ENCODE peak calls at places on chromosomes 3 and 15, in nine cellular contexts. Q is IMR-90; D is ovary; K is GM23338; X is left ventricle myocardium inferior; O is neuronal stem cell; B is adrenal gland; P is endodermal cell; I is naive thymus-derived CD4-positive, alpha-beta T cell. C is an unnamed sample.
A peak's percentile ranks its signal among the peaks of the same experiment; 100 is the strongest.

GRCh38 chr15:93803406-93803805 is 428.0 kb upstream of the MCTP2 start:
- DNase-seq in K (no peak), O (no peak), B (no peak), X (no peak), P (peak; percentile 49), I (no peak), Q (no peak), D (no peak), C (no peak)

GRCh38 chr3:104437891-104438290 is 928.8 kb upstream of the ALCAM start:
- DNase-seq in K (peak; percentile 38), P (peak; percentile 45), O (no peak), Q (peak; percentile 10), X (no peak), D (no peak), B (no peak), I (no peak), C (peak; percentile 68)

GRCh38 chr3:161148832-161149475 is 43.8 kb upstream of the B3GALNT1 start:
- DNase-seq in O (no peak), D (no peak), Q (no peak), X (no peak), I (no peak), P (no peak), K (no peak), B (no peak), C (no peak)

GRCh38 chr15:89673162-89673506 is 6.0 kb downstream of the PLIN1 start:
- DNase-seq in K (peak; percentile 91), X (no peak), D (no peak), B (no peak), O (peak; percentile 65), P (peak; percentile 94), I (no peak), Q (no peak), C (peak; percentile 38)

GRCh38 chr3:292038-292437 is 95.5 kb downstream of the CHL1 start:
- DNase-seq in P (no peak), O (no peak), Q (no peak), D (no peak), B (no peak), K (no peak), I (no peak), X (no peak), C (no peak)

GRCh38 chr15:71798641-71799040 is 11.7 kb upstream of the NR2E3 start:
- DNase-seq in B (no peak), O (no peak), I (no peak), Q (no peak), X (no peak), K (no peak), D (no peak), P (no peak), C (no peak)

GRCh38 chr15:59022188-59022587 is 34.7 kb downstream of the RNF111 start:
- DNase-seq in K (no peak), B (no peak), Q (no peak), P (no peak), O (no peak), I (no peak), D (no peak), X (no peak), C (no peak)

GRCh38 chr3:151480492-151480891 is 19.6 kb upstream of the IGSF10 start:
- DNase-seq in I (no peak), K (no peak), X (no peak), P (no peak), B (no peak), D (no peak), Q (no peak), O (no peak), C (no peak)

GRCh38 chr3:66418432-66419052 is 82.3 kb downstream of the LRIG1 start:
- DNase-seq in K (no peak), B (no peak), Q (no peak), I (no peak), D (no peak), X (peak; percentile 51), P (no peak), O (no peak), C (no peak)

DNA sequence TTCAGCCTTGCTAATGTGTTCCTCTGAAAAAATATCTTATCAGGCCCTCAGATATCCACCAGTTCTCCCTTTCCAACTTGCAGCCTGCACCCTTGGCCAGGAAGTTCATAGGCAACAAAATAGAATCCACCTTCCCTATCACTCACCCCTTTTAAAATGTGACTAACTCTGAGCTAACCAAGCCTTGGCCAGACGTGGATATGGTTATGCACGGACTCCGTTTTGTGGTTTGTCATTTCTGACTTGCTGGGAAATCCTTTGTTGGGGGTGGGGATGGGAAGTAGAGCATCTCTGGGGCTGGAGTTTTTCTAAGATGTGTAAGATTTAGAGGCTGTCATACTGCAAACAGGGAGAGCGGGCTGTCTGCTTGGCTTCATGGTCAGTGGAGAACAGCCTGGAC is 62.5 kb downstream of the SMAD3 start:
- DNase-seq in B (no peak), O (no peak), D (no peak), X (no peak), Q (peak; percentile 99), I (peak; percentile 49), P (peak; percentile 14), K (no peak), C (peak; percentile 98)
- H3K4me1 ChIP-seq in B (peaks cover 29% of the 10 kb centered on the region), O (peaks cover 3% of the 10 kb centered on the region), D (peaks cover 56% of the 10 kb centered on the region), X (peaks cover 86% of the 10 kb centered on the region), Q (peaks cover 69% of the 10 kb centered on the region), I (peaks cover 7% of the 10 kb centered on the region), P (peaks cover 19% of the 10 kb centered on the region), K (peaks cover 5% of the 10 kb centered on the region), C (peaks cover 73% of the 10 kb centered on the region)

DNA sequence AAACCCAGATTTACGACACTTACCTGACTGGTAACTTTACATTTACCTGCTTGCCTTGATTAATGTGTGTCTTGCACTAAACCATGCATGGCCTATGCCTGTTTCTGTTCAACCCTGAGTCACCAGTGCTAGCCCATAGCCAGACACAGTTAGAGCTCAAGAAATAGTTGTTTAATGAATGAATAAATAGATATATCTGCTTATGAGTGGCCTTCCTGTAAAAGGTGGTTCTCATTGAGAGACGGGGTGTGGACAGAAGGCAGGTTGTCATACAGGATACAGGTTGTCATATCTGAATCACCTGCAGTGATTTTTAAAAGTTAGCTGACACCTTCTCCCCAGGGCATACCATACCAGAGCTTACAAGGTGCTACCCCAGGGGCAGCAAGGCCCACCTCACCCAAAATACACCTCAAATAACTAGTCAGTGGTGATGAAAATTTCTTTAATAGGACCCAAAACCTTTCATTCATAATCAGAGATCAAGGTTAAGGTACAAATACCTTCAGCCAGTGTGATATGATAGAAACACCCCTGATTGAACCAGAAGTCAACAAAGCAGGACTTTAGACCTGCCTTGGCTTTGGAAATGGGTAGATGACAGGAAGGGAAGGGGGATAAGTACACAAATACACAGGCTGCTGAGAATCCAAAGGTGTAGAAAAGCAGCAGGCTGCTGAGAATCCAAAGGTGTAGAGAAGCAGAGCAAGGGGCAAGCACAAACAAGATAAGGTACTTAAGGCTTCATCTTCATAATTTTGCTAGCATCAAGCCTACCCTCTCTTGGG is 45.4 kb upstream of the TSC22D2 start:
- DNase-seq in X (no peak), I (no peak), O (no peak), Q (no peak), K (no peak), D (no peak), B (no peak), P (no peak), C (no peak)
- H3K27ac ChIP-seq in X (no peak overlapping the region), I (no peak overlapping the region), O (no peak overlapping the region), Q (no peak overlapping the region), K (no peak overlapping the region), D (no peak overlapping the region), B (no peak overlapping the region), P (no peak overlapping the region), C (no peak overlapping the region)

DNA sequence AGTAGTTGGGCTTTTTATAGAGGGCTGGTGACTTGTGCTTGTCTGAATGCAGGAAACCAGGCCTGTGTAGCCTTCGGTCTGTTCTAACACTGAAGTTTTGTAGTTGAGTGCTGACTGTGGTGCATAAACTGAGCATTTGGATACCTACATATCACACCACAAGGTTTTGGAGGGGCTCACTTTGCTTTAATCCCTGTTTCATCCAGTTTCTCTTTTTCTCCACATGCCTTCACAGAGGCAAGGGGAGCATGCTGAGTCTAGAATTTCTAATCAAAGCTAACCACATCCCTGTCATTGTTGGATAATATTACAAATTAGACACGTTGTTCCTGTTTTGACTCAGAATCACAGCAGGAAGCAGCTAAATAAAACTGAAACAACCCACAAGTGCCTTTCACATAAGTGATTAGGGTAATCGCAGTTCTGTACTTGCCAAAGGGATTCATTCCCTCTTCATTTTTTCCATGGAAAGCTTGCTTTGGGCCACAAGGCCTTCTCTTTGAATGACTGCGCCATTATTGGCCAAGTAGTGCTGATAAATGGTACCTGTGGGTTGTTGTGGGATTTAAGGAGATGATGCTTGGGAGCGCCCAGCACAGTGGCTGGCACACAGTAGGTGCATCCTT is 48.9 kb downstream of the TGFBR2 start:
- DNase-seq in X (no peak), K (no peak), I (no peak), D (no peak), P (no peak), O (no peak), Q (peak; percentile 43), B (no peak), C (no peak)
- H3K4me1 ChIP-seq in X (peaks cover 84% of the 10 kb centered on the region), K (peaks cover 28% of the 10 kb centered on the region), I (peaks cover 98% of the 10 kb centered on the region), D (peaks cover 14% of the 10 kb centered on the region), P (peaks cover 9% of the 10 kb centered on the region), O (peaks cover 21% of the 10 kb centered on the region), Q (peaks cover 31% of the 10 kb centered on the region), B (peaks cover 74% of the 10 kb centered on the region), C (peaks cover 34% of the 10 kb centered on the region)

DNA sequence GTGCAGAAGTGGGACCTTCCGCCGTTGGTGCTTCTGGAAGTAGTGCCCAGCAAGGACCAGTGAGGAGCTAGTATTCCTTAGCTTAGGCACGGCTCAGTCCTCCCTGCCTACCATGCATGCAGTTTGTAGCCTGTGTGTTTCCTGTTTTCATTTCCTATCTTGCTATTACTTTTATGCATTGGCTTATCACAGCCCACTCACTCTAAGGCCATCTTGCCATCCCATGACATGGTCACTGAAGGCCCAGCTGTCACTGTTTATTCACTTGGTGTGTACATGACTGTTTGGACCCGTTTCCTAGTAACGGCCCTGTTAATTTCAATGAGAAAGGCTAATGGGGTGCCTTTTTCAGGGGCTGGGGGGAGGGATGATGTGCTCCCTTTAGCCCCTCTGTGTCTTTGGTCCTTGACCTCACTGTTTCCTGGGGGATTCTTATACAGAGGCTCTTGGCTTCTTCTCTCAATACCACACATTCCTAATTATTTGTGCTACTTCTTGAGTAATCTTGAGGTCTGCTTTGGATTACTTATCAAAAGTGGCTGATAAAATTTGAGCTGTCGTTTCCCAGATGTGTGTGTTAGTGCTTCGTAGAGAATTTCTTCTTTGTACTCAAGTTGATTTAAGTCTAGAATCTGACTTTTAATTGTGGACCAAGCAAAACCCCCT is 24.5 kb upstream of the TRAK1 start:
- DNase-seq in P (peak; percentile 59), K (peak; percentile 94), X (no peak), I (no peak), O (peak; percentile 27), Q (peak; percentile 74), D (no peak), B (no peak), C (peak; percentile 87)
- H3K27ac ChIP-seq in P (peak overlapping the region; percentile 92), K (peak overlapping the region; percentile 84), X (peak overlapping the region; percentile 94), I (no peak overlapping the region), O (no peak overlapping the region), Q (peak overlapping the region; percentile 11), D (peak overlapping the region; percentile 34), B (peak overlapping the region; percentile 16), C (peak overlapping the region; percentile 100)

DNA sequence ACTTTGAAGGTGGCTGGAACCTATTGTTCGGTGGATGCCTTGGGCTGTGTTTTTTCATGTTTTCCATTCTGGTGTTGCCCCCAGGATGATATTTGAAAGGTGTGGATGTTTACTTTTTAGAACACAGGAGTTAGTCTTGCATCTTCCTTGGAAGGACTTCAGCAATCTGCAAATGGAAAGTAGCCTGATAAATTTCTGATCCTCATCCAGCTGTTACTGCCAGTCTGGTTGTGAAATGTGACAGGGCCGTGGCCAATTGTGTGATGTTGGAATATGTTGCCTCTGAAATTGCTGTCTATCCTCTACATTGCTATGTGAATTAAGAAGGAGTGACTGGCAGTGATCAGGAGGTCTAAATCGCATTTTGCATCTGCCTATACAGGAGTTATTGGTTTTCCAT is 382.5 kb upstream of the C2CD4B start:
- DNase-seq in O (no peak), D (no peak), K (no peak), Q (no peak), P (no peak), I (no peak), X (no peak), B (no peak), C (no peak)
- H3K4me1 ChIP-seq in O (no peaks in the 10 kb centered on the region), D (peaks cover 10% of the 10 kb centered on the region), K (no peaks in the 10 kb centered on the region), Q (peaks cover 10% of the 10 kb centered on the region), P (peaks cover 22% of the 10 kb centered on the region), I (no peaks in the 10 kb centered on the region), X (peaks cover 65% of the 10 kb centered on the region), B (peaks cover 8% of the 10 kb centered on the region), C (peaks cover 26% of the 10 kb centered on the region)